ENCODE peak calls at places on chromosomes 3 and 15, in six cellular contexts. One of them, this sample, is unnamed.

GRCh38 chr3:193496658-193497057 is 58.0 kb downstream of the ATP13A4 start:
- DNase-seq in GM13976: no peak
- DNase-seq in NCI-H774: no peak
- DNase-seq in CD4-positive, alpha-beta memory T cell: no peak
- DNase-seq in hypothalamus: no peak
- DNase-seq in COR-L47: no peak
- DNase-seq in this sample: no peak

GRCh38 chr15:36818260-36818659 is 238.8 kb downstream of the CDIN1 start:
- DNase-seq in GM13976: no peak
- DNase-seq in NCI-H774: no peak
- DNase-seq in CD4-positive, alpha-beta memory T cell: no peak
- DNase-seq in hypothalamus: no peak
- DNase-seq in COR-L47: no peak
- DNase-seq in this sample: no peak

GRCh38 chr3:14344351-14344750 is 58.1 kb upstream of the SLC6A6 start:
- DNase-seq in GM13976: no peak
- DNase-seq in NCI-H774: no peak
- DNase-seq in CD4-positive, alpha-beta memory T cell: no peak
- DNase-seq in hypothalamus: no peak
- DNase-seq in COR-L47: no peak
- DNase-seq in this sample: no peak

GRCh38 chr3:184218814-184219213 is 10.6 kb upstream of the VWA5B2 start:
- DNase-seq in GM13976: no peak
- DNase-seq in NCI-H774: no peak
- DNase-seq in CD4-positive, alpha-beta memory T cell: no peak
- DNase-seq in hypothalamus: no peak
- DNase-seq in COR-L47: no peak
- DNase-seq in this sample: no peak

GRCh38 chr15:101250931-101251829 is 668 bp downstream of the CHSY1 start:
- DNase-seq in GM13976: no peak
- DNase-seq in NCI-H774: peak
- DNase-seq in CD4-positive, alpha-beta memory T cell: peak
- DNase-seq in hypothalamus: no peak
- DNase-seq in COR-L47: peak
- DNase-seq in this sample: peak

GRCh38 chr3:114685053-114685630 is 391.3 kb downstream of the TIGIT start:
- DNase-seq in GM13976: no peak
- DNase-seq in NCI-H774: no peak
- DNase-seq in CD4-positive, alpha-beta memory T cell: no peak
- DNase-seq in hypothalamus: no peak
- DNase-seq in COR-L47: no peak
- DNase-seq in this sample: no peak

GRCh38 chr15:65642588-65642987 is 20.9 kb downstream of the SLC24A1 start:
- DNase-seq in GM13976: no peak
- DNase-seq in NCI-H774: no peak
- DNase-seq in CD4-positive, alpha-beta memory T cell: no peak
- DNase-seq in hypothalamus: no peak
- DNase-seq in COR-L47: no peak
- DNase-seq in this sample: no peak

GRCh38 chr3:144296808-144297207 is 325.2 kb downstream of the DIPK2A start:
- DNase-seq in GM13976: no peak
- DNase-seq in NCI-H774: no peak
- DNase-seq in CD4-positive, alpha-beta memory T cell: no peak
- DNase-seq in hypothalamus: no peak
- DNase-seq in COR-L47: no peak
- DNase-seq in this sample: no peak

GRCh38 chr3:98655666-98656065 is 62.3 kb upstream of the CPOX start:
- DNase-seq in GM13976: no peak
- DNase-seq in NCI-H774: no peak
- DNase-seq in CD4-positive, alpha-beta memory T cell: no peak
- DNase-seq in hypothalamus: no peak
- DNase-seq in COR-L47: no peak
- DNase-seq in this sample: peak

GRCh38 chr3:53150247-53151085 is 10.5 kb upstream of the PRKCD start:
- DNase-seq in GM13976: no peak
- DNase-seq in NCI-H774: no peak
- DNase-seq in CD4-positive, alpha-beta memory T cell: no peak
- DNase-seq in hypothalamus: no peak
- DNase-seq in COR-L47: no peak
- DNase-seq in this sample: no peak

GRCh38 chr3:108004647-108005046 is 86.2 kb downstream of the CD47 start:
- DNase-seq in GM13976: no peak
- DNase-seq in NCI-H774: no peak
- DNase-seq in CD4-positive, alpha-beta memory T cell: no peak
- DNase-seq in hypothalamus: no peak
- DNase-seq in COR-L47: no peak
- DNase-seq in this sample: no peak

GRCh38 chr15:29815000-29815704 is 7.1 kb downstream of the TJP1 start:
- DNase-seq in GM13976: no peak
- DNase-seq in NCI-H774: no peak
- DNase-seq in CD4-positive, alpha-beta memory T cell: no peak
- DNase-seq in hypothalamus: no peak
- DNase-seq in COR-L47: no peak
- DNase-seq in this sample: no peak

GRCh38 chr3:58034738-58035511 is 26.7 kb downstream of the FLNB start:
- DNase-seq in GM13976: peak
- DNase-seq in NCI-H774: no peak
- DNase-seq in CD4-positive, alpha-beta memory T cell: peak
- DNase-seq in hypothalamus: no peak
- DNase-seq in COR-L47: no peak
- DNase-seq in this sample: peak

GRCh38 chr15:66943456-66944095 is 121.8 kb upstream of the SMAD3 start:
- DNase-seq in GM13976: no peak
- DNase-seq in NCI-H774: no peak
- DNase-seq in CD4-positive, alpha-beta memory T cell: no peak
- DNase-seq in hypothalamus: no peak
- DNase-seq in COR-L47: peak
- DNase-seq in this sample: peak

GRCh38 chr3:98893740-98894139 is 7.8 kb downstream of the DCBLD2 start:
- DNase-seq in GM13976: no peak
- DNase-seq in NCI-H774: no peak
- DNase-seq in CD4-positive, alpha-beta memory T cell: no peak
- DNase-seq in hypothalamus: no peak
- DNase-seq in COR-L47: no peak
- DNase-seq in this sample: no peak

GRCh38 chr15:64163662-64164362 is 990 bp upstream of the PPIB start:
- DNase-seq in GM13976: no peak
- DNase-seq in NCI-H774: no peak
- DNase-seq in CD4-positive, alpha-beta memory T cell: no peak
- DNase-seq in hypothalamus: no peak
- DNase-seq in COR-L47: no peak
- DNase-seq in this sample: peak

GRCh38 chr3:167066977-167067843 is 312.9 kb downstream of the ZBBX start:
- DNase-seq in GM13976: no peak
- DNase-seq in NCI-H774: peak
- DNase-seq in CD4-positive, alpha-beta memory T cell: no peak
- DNase-seq in hypothalamus: no peak
- DNase-seq in COR-L47: peak
- DNase-seq in this sample: no peak

GRCh38 chr15:64046347-64047153 is at the start of gene DAPK2:
- DNase-seq in GM13976: peak
- DNase-seq in NCI-H774: peak
- DNase-seq in CD4-positive, alpha-beta memory T cell: peak
- DNase-seq in hypothalamus: no peak
- DNase-seq in COR-L47: peak
- DNase-seq in this sample: peak

GRCh38 chr15:99207672-99208071 is 41.7 kb downstream of the TTC23 start:
- DNase-seq in GM13976: no peak
- DNase-seq in NCI-H774: no peak
- DNase-seq in CD4-positive, alpha-beta memory T cell: no peak
- DNase-seq in hypothalamus: no peak
- DNase-seq in COR-L47: peak
- DNase-seq in this sample: no peak

GRCh38 chr15:51234181-51234927 is 104.0 kb downstream of the CYP19A1 start:
- DNase-seq in GM13976: no peak
- DNase-seq in NCI-H774: no peak
- DNase-seq in CD4-positive, alpha-beta memory T cell: no peak
- DNase-seq in hypothalamus: no peak
- DNase-seq in COR-L47: no peak
- DNase-seq in this sample: no peak

GRCh38 chr3:48623851-48624547 is 2.4 kb upstream of the TMEM89 start:
- DNase-seq in GM13976: no peak
- DNase-seq in NCI-H774: peak
- DNase-seq in CD4-positive, alpha-beta memory T cell: no peak
- DNase-seq in hypothalamus: no peak
- DNase-seq in COR-L47: peak
- DNase-seq in this sample: no peak

GRCh38 chr3:190064112-190064511 is 56.6 kb downstream of the P3H2 start:
- DNase-seq in GM13976: no peak
- DNase-seq in NCI-H774: no peak
- DNase-seq in CD4-positive, alpha-beta memory T cell: no peak
- DNase-seq in hypothalamus: no peak
- DNase-seq in COR-L47: no peak
- DNase-seq in this sample: no peak

GRCh38 chr3:121836069-121836468 is 1.1 kb downstream of the EAF2 start:
- DNase-seq in GM13976: no peak
- DNase-seq in NCI-H774: no peak
- DNase-seq in CD4-positive, alpha-beta memory T cell: no peak
- DNase-seq in hypothalamus: no peak
- DNase-seq in COR-L47: no peak
- DNase-seq in this sample: peak

GRCh38 chr3:3189102-3189727 is 9.7 kb upstream of the CRBN start:
- DNase-seq in GM13976: no peak
- DNase-seq in NCI-H774: no peak
- DNase-seq in CD4-positive, alpha-beta memory T cell: no peak
- DNase-seq in hypothalamus: no peak
- DNase-seq in COR-L47: no peak
- DNase-seq in this sample: no peak

GRCh38 chr3:166444336-166444735 is 607.1 kb upstream of the BCHE start:
- DNase-seq in GM13976: no peak
- DNase-seq in NCI-H774: no peak
- DNase-seq in CD4-positive, alpha-beta memory T cell: no peak
- DNase-seq in hypothalamus: no peak
- DNase-seq in COR-L47: no peak
- DNase-seq in this sample: peak

GRCh38 chr3:129195731-129196256 is 12.1 kb upstream of the CNBP start:
- DNase-seq in GM13976: no peak
- DNase-seq in NCI-H774: no peak
- DNase-seq in CD4-positive, alpha-beta memory T cell: no peak
- DNase-seq in hypothalamus: no peak
- DNase-seq in COR-L47: no peak
- DNase-seq in this sample: no peak

GRCh38 chr15:40247406-40247971 is 8.6 kb downstream of the PAK6 start:
- DNase-seq in GM13976: no peak
- DNase-seq in NCI-H774: no peak
- DNase-seq in CD4-positive, alpha-beta memory T cell: no peak
- DNase-seq in hypothalamus: no peak
- DNase-seq in COR-L47: no peak
- DNase-seq in this sample: no peak

GRCh38 chr3:45387171-45387570 is 1.2 kb upstream of the LARS2 start:
- DNase-seq in GM13976: no peak
- DNase-seq in NCI-H774: no peak
- DNase-seq in CD4-positive, alpha-beta memory T cell: no peak
- DNase-seq in hypothalamus: no peak
- DNase-seq in COR-L47: no peak
- DNase-seq in this sample: no peak

GRCh38 chr15:63335543-63336240 is 46.0 kb downstream of the CA12 start:
- DNase-seq in GM13976: no peak
- DNase-seq in NCI-H774: no peak
- DNase-seq in CD4-positive, alpha-beta memory T cell: no peak
- DNase-seq in hypothalamus: no peak
- DNase-seq in COR-L47: no peak
- DNase-seq in this sample: no peak

This sample was measured in GM12865.